ENCODE peak calls at places on chromosome 15, in five cellular contexts. V, C, P, S and M are unnamed samples.
A peak's percentile ranks its signal among the peaks of the same experiment; 100 is the strongest.

GRCh38 chr15:85555875-85556617 is 175.6 kb downstream of the AKAP13 start:
- DNase-seq in V (no peak), C (no peak), P (no peak), S (no peak), M (no peak)

GRCh38 chr15:66700412-66700801 is 1.6 kb upstream of the SMAD6 start:
- DNase-seq in V (no peak), C (no peak), P (no peak), S (no peak), M (no peak)

GRCh38 chr15:80953001-80953952 is 36.3 kb downstream of the MESD start:
- DNase-seq in V (no peak), C (no peak), P (no peak), S (no peak), M (peak; percentile 22)

GRCh38 chr15:80861776-80862175 is 82.6 kb downstream of the CEMIP start:
- DNase-seq in V (no peak), C (no peak), P (no peak), S (no peak), M (peak; percentile 33)

GRCh38 chr15:69324031-69324430 is 25.3 kb downstream of the PAQR5 start:
- DNase-seq in V (no peak), C (peak; percentile 46), P (no peak), S (no peak), M (peak; percentile 49)

GRCh38 chr15:73909616-73910015 is 16.6 kb upstream of the LOXL1 start:
- DNase-seq in V (no peak), C (no peak), P (no peak), S (no peak), M (no peak)

GRCh38 chr15:29331669-29332068 is 62.0 kb upstream of the NSMCE3 start:
- DNase-seq in V (no peak), C (no peak), P (no peak), S (no peak), M (no peak)

GRCh38 chr15:52252781-52253180 is 42.8 kb downstream of the MYO5C start:
- DNase-seq in V (no peak), C (no peak), P (no peak), S (no peak), M (no peak)

GRCh38 chr15:73388256-73388781 is 19.6 kb upstream of the HCN4 start:
- DNase-seq in V (no peak), C (no peak), P (peak; percentile 16), S (no peak), M (no peak)

GRCh38 chr15:63050737-63051700 is 8.5 kb downstream of the TPM1 start:
- DNase-seq in V (no peak), C (peak; percentile 97), P (no peak), S (no peak), M (peak; percentile 74)

GRCh38 chr15:83943849-83944404 is 290.0 kb downstream of the ADAMTSL3 start:
- DNase-seq in V (no peak), C (no peak), P (no peak), S (no peak), M (no peak)

GRCh38 chr15:76433798-76434400 is 97.3 kb downstream of the ISL2 start:
- DNase-seq in V (no peak), C (no peak), P (no peak), S (no peak), M (no peak)

GRCh38 chr15:100759116-100759515 is 120.5 kb upstream of the ALDH1A3 start:
- DNase-seq in V (no peak), C (no peak), P (no peak), S (no peak), M (no peak)

GRCh38 chr15:78880242-78880533 is 7.5 kb downstream of the MORF4L1 start:
- DNase-seq in V (no peak), C (no peak), P (no peak), S (no peak), M (no peak)

GRCh38 chr15:75827691-75828090 is 15.6 kb upstream of the UBE2Q2 start:
- DNase-seq in V (no peak), C (no peak), P (no peak), S (no peak), M (no peak)

GRCh38 chr15:33934396-33934795 is 33.9 kb upstream of the CHRM5 start:
- DNase-seq in V (no peak), C (no peak), P (no peak), S (no peak), M (no peak)

GRCh38 chr15:62278534-62278933 is 113.4 kb upstream of the C2CD4B start:
- DNase-seq in V (no peak), C (no peak), P (no peak), S (no peak), M (no peak)